ENCODE peak calls at places on chromosomes 13 and 19, in four cellular contexts. One of them, this sample, is unnamed.

GRCh38 chr19:28556371-28556770 is 656.6 kb downstream of the UQCRFS1 start:
- DNase-seq in astrocyte of the cerebellum: no peak
- DNase-seq in HFFc6: no peak
- DNase-seq in heart right ventricle: no peak
- DNase-seq in this sample: no peak

GRCh38 chr13:61414686-61415664 is 674 bp downstream of the PCDH20 start:
- DNase-seq in heart right ventricle: no peak
- DNase-seq in HFFc6: no peak
- DNase-seq in astrocyte of the cerebellum: peak
- DNase-seq in this sample: no peak

GRCh38 chr13:98916403-98916802 is 61.5 kb downstream of the DOCK9 start:
- DNase-seq in astrocyte of the cerebellum: no peak
- DNase-seq in heart right ventricle: no peak
- DNase-seq in HFFc6: no peak
- DNase-seq in this sample: no peak

GRCh38 chr13:98300956-98301641 is 124.0 kb upstream of the RNF113B start:
- DNase-seq in heart right ventricle: no peak
- DNase-seq in astrocyte of the cerebellum: peak
- DNase-seq in HFFc6: peak
- DNase-seq in this sample: no peak

GRCh38 chr13:112928958-112929777 is 39.8 kb upstream of the MCF2L start:
- DNase-seq in heart right ventricle: peak
- DNase-seq in HFFc6: no peak
- DNase-seq in astrocyte of the cerebellum: no peak
- DNase-seq in this sample: no peak

GRCh38 chr13:41937388-41937787 is 23.5 kb downstream of the VWA8 start:
- DNase-seq in heart right ventricle: no peak
- DNase-seq in astrocyte of the cerebellum: no peak
- DNase-seq in HFFc6: no peak
- DNase-seq in this sample: no peak

GRCh38 chr13:85509512-85509911 is 289.7 kb downstream of the SLITRK6 start:
- DNase-seq in heart right ventricle: no peak
- DNase-seq in HFFc6: no peak
- DNase-seq in astrocyte of the cerebellum: no peak
- DNase-seq in this sample: no peak

GRCh38 chr13:112726018-112726767 is 36.4 kb downstream of the ATP11A start:
- DNase-seq in astrocyte of the cerebellum: no peak
- DNase-seq in HFFc6: no peak
- DNase-seq in heart right ventricle: no peak
- DNase-seq in this sample: no peak

GRCh38 chr13:44298314-44298713 is 75.3 kb upstream of the SERP2 start:
- DNase-seq in heart right ventricle: no peak
- DNase-seq in astrocyte of the cerebellum: no peak
- DNase-seq in HFFc6: peak
- DNase-seq in this sample: no peak

GRCh38 chr19:38666662-38667448 is 19.4 kb downstream of the ACTN4 start:
- DNase-seq in astrocyte of the cerebellum: peak
- DNase-seq in heart right ventricle: peak
- DNase-seq in HFFc6: peak
- DNase-seq in this sample: peak

GRCh38 chr19:54137913-54138776 is 583 bp downstream of the CNOT3 start:
- DNase-seq in astrocyte of the cerebellum: no peak
- DNase-seq in HFFc6: no peak
- DNase-seq in heart right ventricle: no peak
- DNase-seq in this sample: peak

GRCh38 chr13:108195146-108195545 is 20.2 kb downstream of the LIG4 start:
- DNase-seq in astrocyte of the cerebellum: no peak
- DNase-seq in heart right ventricle: no peak
- DNase-seq in HFFc6: no peak
- DNase-seq in this sample: no peak

GRCh38 chr19:56091751-56092546 is 29.1 kb downstream of the ZNF787 start:
- DNase-seq in heart right ventricle: no peak
- DNase-seq in HFFc6: no peak
- DNase-seq in astrocyte of the cerebellum: no peak
- DNase-seq in this sample: no peak

GRCh38 chr13:49877629-49878218 is 58.4 kb downstream of the SPRYD7 start:
- DNase-seq in HFFc6: peak
- DNase-seq in heart right ventricle: no peak
- DNase-seq in astrocyte of the cerebellum: no peak
- DNase-seq in this sample: no peak

GRCh38 chr19:23978068-23978467 is 63.4 kb downstream of the ZNF726 start:
- DNase-seq in astrocyte of the cerebellum: no peak
- DNase-seq in HFFc6: no peak
- DNase-seq in heart right ventricle: no peak
- DNase-seq in this sample: no peak

GRCh38 chr19:11736696-11737095 is 2.0 kb downstream of the ZNF823 start:
- DNase-seq in HFFc6: peak
- DNase-seq in heart right ventricle: peak
- DNase-seq in astrocyte of the cerebellum: no peak
- DNase-seq in this sample: peak

GRCh38 chr19:34082289-34083077 is 89.8 kb upstream of the LSM14A start:
- DNase-seq in heart right ventricle: no peak
- DNase-seq in astrocyte of the cerebellum: no peak
- DNase-seq in HFFc6: peak
- DNase-seq in this sample: no peak

GRCh38 chr19:13526552-13526951 is 20.3 kb upstream of the CACNA1A start:
- DNase-seq in heart right ventricle: no peak
- DNase-seq in astrocyte of the cerebellum: no peak
- DNase-seq in HFFc6: peak
- DNase-seq in this sample: peak

GRCh38 chr19:7500811-7501450 is 12.1 kb upstream of the PEX11G start:
- DNase-seq in heart right ventricle: no peak
- DNase-seq in astrocyte of the cerebellum: no peak
- DNase-seq in HFFc6: no peak
- DNase-seq in this sample: peak

GRCh38 chr13:41122838-41123237 is 9.8 kb downstream of the KBTBD6 start:
- DNase-seq in astrocyte of the cerebellum: no peak
- DNase-seq in HFFc6: no peak
- DNase-seq in heart right ventricle: no peak
- DNase-seq in this sample: no peak

GRCh38 chr19:31253816-31254551 is 95.3 kb downstream of the TSHZ3 start:
- DNase-seq in HFFc6: no peak
- DNase-seq in astrocyte of the cerebellum: peak
- DNase-seq in heart right ventricle: no peak
- DNase-seq in this sample: no peak

GRCh38 chr13:35518337-35518736 is 41.8 kb upstream of the MAB21L1 start:
- DNase-seq in heart right ventricle: no peak
- DNase-seq in astrocyte of the cerebellum: peak
- DNase-seq in HFFc6: no peak
- DNase-seq in this sample: no peak

GRCh38 chr19:17327654-17328516 is 6.8 kb downstream of the ANO8 start:
- DNase-seq in HFFc6: no peak
- DNase-seq in astrocyte of the cerebellum: no peak
- DNase-seq in heart right ventricle: no peak
- DNase-seq in this sample: peak

GRCh38 chr19:33206261-33207039 is 12.3 kb downstream of the LRP3 start:
- DNase-seq in HFFc6: no peak
- DNase-seq in heart right ventricle: no peak
- DNase-seq in astrocyte of the cerebellum: no peak
- DNase-seq in this sample: no peak

GRCh38 chr19:35264281-35265125 is 4.3 kb upstream of the USF2 start:
- DNase-seq in heart right ventricle: no peak
- DNase-seq in HFFc6: no peak
- DNase-seq in astrocyte of the cerebellum: no peak
- DNase-seq in this sample: no peak

GRCh38 chr19:2235396-2236284 is 489 bp downstream of the PLEKHJ1 start:
- DNase-seq in astrocyte of the cerebellum: no peak
- DNase-seq in heart right ventricle: no peak
- DNase-seq in HFFc6: no peak
- DNase-seq in this sample: no peak

GRCh38 chr19:18599485-18599884 is 7.1 kb downstream of the CRLF1 start:
- DNase-seq in HFFc6: no peak
- DNase-seq in heart right ventricle: no peak
- DNase-seq in astrocyte of the cerebellum: no peak
- DNase-seq in this sample: no peak

GRCh38 chr19:16637535-16637934 is 9.5 kb upstream of the MED26 start:
- DNase-seq in HFFc6: no peak
- DNase-seq in heart right ventricle: no peak
- DNase-seq in astrocyte of the cerebellum: no peak
- DNase-seq in this sample: no peak

GRCh38 chr13:99354371-99354951 is 47.3 kb upstream of the GPR183 start:
- DNase-seq in astrocyte of the cerebellum: no peak
- DNase-seq in heart right ventricle: no peak
- DNase-seq in HFFc6: peak
- DNase-seq in this sample: peak

GRCh38 chr19:46202426-46202825 is 27.1 kb upstream of the IGFL1 start:
- DNase-seq in HFFc6: no peak
- DNase-seq in heart right ventricle: no peak
- DNase-seq in astrocyte of the cerebellum: no peak
- DNase-seq in this sample: no peak

GRCh38 chr19:56015756-56016155 is 29.2 kb downstream of the NLRP5 start:
- DNase-seq in HFFc6: no peak
- DNase-seq in astrocyte of the cerebellum: no peak
- DNase-seq in heart right ventricle: no peak
- DNase-seq in this sample: no peak

GRCh38 chr13:29513981-29514719 is 81.3 kb downstream of the SLC7A1 start:
- DNase-seq in astrocyte of the cerebellum: no peak
- DNase-seq in HFFc6: no peak
- DNase-seq in heart right ventricle: no peak
- DNase-seq in this sample: no peak

GRCh38 chr19:32372726-32373613 is 27.6 kb downstream of the ZNF507 start:
- DNase-seq in HFFc6: no peak
- DNase-seq in astrocyte of the cerebellum: no peak
- DNase-seq in heart right ventricle: no peak
- DNase-seq in this sample: no peak

DNA sequence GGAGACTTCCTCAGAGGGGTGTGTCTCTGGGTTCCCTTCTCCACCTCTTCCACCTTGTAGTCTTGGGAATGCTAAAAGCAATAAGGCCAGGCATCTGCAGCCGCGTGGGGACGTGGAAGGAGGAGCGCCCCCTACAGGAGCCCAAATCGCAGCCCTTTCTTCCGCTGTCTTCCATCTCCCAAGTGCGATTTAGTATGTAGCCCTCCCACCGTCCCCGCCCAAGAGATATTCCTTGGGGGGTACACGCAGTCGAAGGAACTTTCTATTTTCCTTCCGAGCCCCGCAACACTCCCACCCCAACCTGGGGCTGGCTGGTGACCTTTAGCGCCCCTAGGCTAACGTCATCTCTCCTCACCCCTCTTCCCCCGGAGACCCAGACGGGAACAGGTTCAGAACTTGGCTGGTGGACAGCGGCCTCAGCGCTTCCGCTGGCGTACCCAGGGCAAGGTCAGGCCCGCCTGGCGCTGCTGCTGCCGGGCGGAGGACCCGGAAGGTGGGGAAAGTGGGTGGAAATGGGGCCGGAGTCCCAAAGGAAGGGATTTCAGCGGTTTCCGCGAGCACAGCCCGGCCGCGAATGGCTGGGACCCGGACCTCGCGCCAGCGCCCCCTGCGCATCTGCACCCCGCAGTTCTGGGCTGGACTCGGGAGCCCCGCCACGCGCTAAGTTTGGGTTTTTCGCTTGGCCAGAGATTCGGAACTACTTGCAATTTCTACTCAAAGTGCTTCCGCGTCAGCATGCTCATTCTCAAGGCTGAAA is 2.1 kb upstream of the PCDH8 start:
- DNase-seq in astrocyte of the cerebellum: no peak
- DNase-seq in HFFc6: no peak
- DNase-seq in heart right ventricle: peak
- DNase-seq in this sample: peak
- TF ChIP-seq CTCF in astrocyte of the cerebellum: peak
- TF ChIP-seq CTCF in HFFc6: peak
- TF ChIP-seq CTCF in heart right ventricle: no peak
- TF ChIP-seq CTCF in this sample: peak

DNA sequence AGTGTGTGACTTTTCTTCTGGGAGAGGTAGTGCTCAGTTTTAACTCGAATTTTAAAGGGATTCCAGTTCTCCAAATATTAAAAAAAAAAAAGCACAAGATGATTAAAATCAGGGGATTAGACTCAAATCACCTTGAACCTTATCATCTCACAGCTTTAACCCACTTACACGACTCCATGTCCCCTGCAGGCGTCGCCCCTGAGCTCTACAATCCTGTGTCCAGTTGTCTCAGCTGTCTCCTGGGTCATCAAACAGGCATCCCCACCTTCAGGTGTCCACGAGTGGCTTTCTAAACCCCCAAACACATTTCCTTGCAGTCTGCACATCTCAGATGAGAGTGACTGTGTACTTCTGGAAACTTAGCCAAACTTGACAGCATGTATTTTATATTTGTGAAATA is 14.1 kb downstream of the ZNF808 start:
- DNase-seq in heart right ventricle: no peak
- DNase-seq in astrocyte of the cerebellum: no peak
- DNase-seq in HFFc6: no peak
- DNase-seq in this sample: no peak
- TF ChIP-seq CTCF in heart right ventricle: no peak
- TF ChIP-seq CTCF in astrocyte of the cerebellum: no peak
- TF ChIP-seq CTCF in HFFc6: no peak
- TF ChIP-seq CTCF in this sample: no peak

GRCh38 chr13:102197193-102197592 is 204.7 kb downstream of the FGF14 start:
- DNase-seq in astrocyte of the cerebellum: no peak
- DNase-seq in HFFc6: no peak
- DNase-seq in heart right ventricle: no peak
- DNase-seq in this sample: peak
- TF ChIP-seq CTCF in astrocyte of the cerebellum: no peak
- TF ChIP-seq CTCF in HFFc6: no peak
- TF ChIP-seq CTCF in heart right ventricle: peak
- TF ChIP-seq CTCF in this sample: peak

GRCh38 chr19:37466798-37467607 is at the start of gene ZNF569:
- DNase-seq in heart right ventricle: peak
- DNase-seq in HFFc6: peak
- DNase-seq in astrocyte of the cerebellum: peak
- DNase-seq in this sample: peak
- TF ChIP-seq CTCF in heart right ventricle: no peak
- TF ChIP-seq CTCF in HFFc6: no peak
- TF ChIP-seq CTCF in astrocyte of the cerebellum: no peak
- TF ChIP-seq CTCF in this sample: no peak

DNA sequence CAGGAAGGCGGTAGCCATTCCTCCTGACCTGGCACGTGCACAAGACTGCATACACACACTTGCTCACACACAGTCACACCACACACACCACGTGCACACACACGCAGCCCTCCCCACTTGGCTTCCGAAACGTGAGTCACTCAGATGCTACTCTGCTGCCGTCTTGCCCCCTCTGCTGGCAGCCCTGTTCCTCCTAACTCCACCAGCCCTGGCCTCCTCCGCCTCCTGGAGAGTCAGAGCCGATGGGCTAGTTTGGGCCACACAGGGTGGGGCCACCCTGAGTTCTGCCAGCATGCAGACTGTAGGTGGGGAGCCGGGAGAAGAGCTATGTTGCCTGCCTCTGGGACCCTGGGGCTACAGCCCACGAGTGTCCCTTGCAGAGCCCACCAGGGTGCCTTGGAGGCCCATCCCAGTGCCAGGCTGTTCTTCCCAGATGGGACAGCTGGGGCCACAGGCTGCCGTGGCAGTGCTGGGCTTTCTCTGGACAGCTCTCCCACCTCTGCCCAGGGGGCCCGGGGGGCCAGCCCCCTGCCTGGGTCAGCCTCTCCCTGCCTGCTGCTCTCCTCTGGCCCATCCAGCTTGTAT is 12.1 kb downstream of the PIN1 start:
- DNase-seq in heart right ventricle: no peak
- DNase-seq in HFFc6: peak
- DNase-seq in astrocyte of the cerebellum: peak
- DNase-seq in this sample: peak
- TF ChIP-seq CTCF in heart right ventricle: peak
- TF ChIP-seq CTCF in HFFc6: peak
- TF ChIP-seq CTCF in astrocyte of the cerebellum: peak
- TF ChIP-seq CTCF in this sample: no peak

This sample was measured in GM12865.